ENCODE peak calls at places on chromosomes 13 and 19, in four cellular contexts. Z is H1, D is K562, H is GM12878. F is an unnamed sample.

GRCh38 chr13:113746671-113747070 is 12.4 kb upstream of the TMEM255B start:
- DNase-seq in H (no peak), D (no peak), Z (no peak), F (peak; percentile 61)

GRCh38 chr13:28794370-28794769 is 25.8 kb upstream of the MTUS2 start:
- DNase-seq in D (no peak), H (no peak), Z (no peak), F (no peak)

GRCh38 chr13:48769107-48769704 is 115.5 kb downstream of the CYSLTR2 start:
- DNase-seq in H (peak; percentile 68), Z (peak; percentile 36), D (peak; percentile 78), F (peak; percentile 60)

GRCh38 chr13:77810430-77810829 is 108.2 kb downstream of the EDNRB start:
- DNase-seq in Z (no peak), H (no peak), D (no peak), F (peak; percentile 23)

GRCh38 chr19:7376151-7376852 is 27.6 kb downstream of the ARHGEF18 start:
- DNase-seq in D (no peak), H (no peak), Z (no peak), F (no peak)

GRCh38 chr19:46179076-46179740 is 31.2 kb downstream of the IGFL2 start:
- DNase-seq in Z (no peak), D (no peak), H (no peak), F (no peak)

GRCh38 chr13:53042897-53043296 is 14.3 kb downstream of the OLFM4 start:
- DNase-seq in D (no peak), Z (no peak), H (no peak), F (no peak)

GRCh38 chr13:22665531-22665930 is 515.2 kb upstream of the SGCG start:
- DNase-seq in D (no peak), Z (no peak), H (no peak), F (no peak)

GRCh38 chr13:52454459-52454824 is 836 bp upstream of the CKAP2 start:
- DNase-seq in D (peak; percentile 39), Z (no peak), H (peak; percentile 69), F (peak; percentile 34)

GRCh38 chr13:45728759-45729158 is 26.6 kb downstream of the CBY2 start:
- DNase-seq in Z (peak; percentile 36), D (peak; percentile 27), H (no peak), F (no peak)

GRCh38 chr19:10290876-10291553 is 1.3 kb downstream of the ICAM5 start:
- DNase-seq in H (no peak), D (peak; percentile 97), Z (no peak), F (peak; percentile 70)

GRCh38 chr13:85567909-85568308 is 231.3 kb downstream of the SLITRK6 start:
- DNase-seq in H (no peak), Z (no peak), D (no peak), F (no peak)

GRCh38 chr13:52738719-52739467 is 727 bp downstream of the CNMD start:
- DNase-seq in D (peak; percentile 22), H (no peak), Z (no peak), F (no peak)

GRCh38 chr19:41175825-41176734 is 16.9 kb upstream of the CYP2S1 start:
- DNase-seq in H (no peak), Z (peak; percentile 75), D (no peak), F (no peak)

GRCh38 chr13:43629691-43630480 is 156.9 kb downstream of the ENOX1 start:
- DNase-seq in D (no peak), H (no peak), Z (no peak), F (no peak)

DNA sequence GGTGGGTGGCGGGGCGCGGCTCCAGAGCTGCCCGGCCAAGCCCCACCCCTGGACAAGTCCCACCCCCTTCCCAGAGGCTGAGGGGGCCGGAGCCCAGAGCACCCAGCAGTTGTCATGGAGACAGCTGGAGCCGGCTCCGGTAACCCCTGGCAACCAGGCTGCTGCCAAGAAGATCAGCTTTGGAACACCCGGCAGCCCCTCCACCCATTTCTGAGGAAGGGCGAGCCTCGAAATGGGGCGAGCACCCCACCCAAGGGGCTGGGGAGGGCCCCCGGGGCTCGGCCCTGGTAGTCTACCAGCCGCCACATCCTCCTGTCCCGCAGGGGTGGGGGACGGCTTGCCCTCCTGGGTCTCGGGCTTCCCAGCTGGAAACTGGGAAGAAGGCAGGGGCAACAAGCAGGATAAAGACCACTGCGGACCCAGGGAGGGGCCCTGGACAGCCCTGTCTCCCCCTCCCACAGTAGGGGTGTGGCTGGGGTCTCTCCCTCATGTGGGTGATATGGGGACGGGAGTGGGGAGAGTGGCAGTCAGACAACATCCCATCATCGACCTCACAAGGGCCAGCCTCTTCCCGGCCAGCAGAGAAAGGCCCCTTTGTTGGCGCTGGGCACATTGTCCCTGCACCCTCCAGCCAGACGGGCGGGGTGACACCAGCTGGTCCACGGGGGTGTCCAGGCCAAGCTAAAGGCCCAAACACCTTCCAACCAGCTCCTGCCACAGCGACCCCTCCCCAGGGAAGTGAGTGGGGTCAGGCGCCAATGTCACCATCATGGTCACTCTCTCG is 1.5 kb downstream of the CERS1 start:
- DNase-seq in D (peak; percentile 41), H (no peak), Z (no peak), F (peak; percentile 97)
- TF ChIP-seq NRF1 in D (no peak), H (no peak), Z (no peak), F (no peak)

GRCh38 chr13:110275931-110276552 is 30.9 kb downstream of the COL4A1 start:
- DNase-seq in D (no peak), Z (no peak), H (no peak), F (no peak)
- H3K4me1 ChIP-seq in D (no peaks in the 10 kb centered on the region), Z (peaks cover 3% of the 10 kb centered on the region), H (no peaks in the 10 kb centered on the region), F (no peaks in the 10 kb centered on the region)

GRCh38 chr13:30576528-30576927 is 41.2 kb upstream of the USPL1 start:
- DNase-seq in H (no peak), D (peak; percentile 47), Z (no peak), F (no peak)
- TF ChIP-seq NRF1 in H (no peak), D (no peak), Z (no peak), F (no peak)

GRCh38 chr19:16096281-16096855 is 15.3 kb upstream of the RAB8A start:
- DNase-seq in D (no peak), H (no peak), Z (no peak), F (no peak)
- H3K4me1 ChIP-seq in D (no peaks in the 10 kb centered on the region), H (no peaks in the 10 kb centered on the region), Z (no peaks in the 10 kb centered on the region), F (no peaks in the 10 kb centered on the region)

GRCh38 chr19:47271949-47272348 is 2.7 kb upstream of the INAFM1 start:
- DNase-seq in Z (no peak), D (no peak), H (no peak), F (no peak)

GRCh38 chr19:47272448-47273312 is 2.0 kb upstream of the INAFM1 start:
- DNase-seq in Z (no peak), H (no peak), D (peak; percentile 84), F (no peak)

GRCh38 chr19:47274891-47275865 is 493 bp downstream of the INAFM1 start:
- DNase-seq in D (peak; percentile 45), H (no peak), Z (no peak), F (peak; percentile 60)

GRCh38 chr19:47274071-47274890 is at the start of gene INAFM1:
- DNase-seq in Z (peak; percentile 87), D (peak; percentile 94), H (peak; percentile 67), F (peak; percentile 96)

GRCh38 chr19:47273313-47274070 is 1.2 kb upstream of the INAFM1 start:
- DNase-seq in H (no peak), D (peak; percentile 97), Z (peak; percentile 79), F (peak; percentile 98)
- TF ChIP-seq NRF1 in H (no peak), D (no peak), Z (no peak), F (no peak)

DNA sequence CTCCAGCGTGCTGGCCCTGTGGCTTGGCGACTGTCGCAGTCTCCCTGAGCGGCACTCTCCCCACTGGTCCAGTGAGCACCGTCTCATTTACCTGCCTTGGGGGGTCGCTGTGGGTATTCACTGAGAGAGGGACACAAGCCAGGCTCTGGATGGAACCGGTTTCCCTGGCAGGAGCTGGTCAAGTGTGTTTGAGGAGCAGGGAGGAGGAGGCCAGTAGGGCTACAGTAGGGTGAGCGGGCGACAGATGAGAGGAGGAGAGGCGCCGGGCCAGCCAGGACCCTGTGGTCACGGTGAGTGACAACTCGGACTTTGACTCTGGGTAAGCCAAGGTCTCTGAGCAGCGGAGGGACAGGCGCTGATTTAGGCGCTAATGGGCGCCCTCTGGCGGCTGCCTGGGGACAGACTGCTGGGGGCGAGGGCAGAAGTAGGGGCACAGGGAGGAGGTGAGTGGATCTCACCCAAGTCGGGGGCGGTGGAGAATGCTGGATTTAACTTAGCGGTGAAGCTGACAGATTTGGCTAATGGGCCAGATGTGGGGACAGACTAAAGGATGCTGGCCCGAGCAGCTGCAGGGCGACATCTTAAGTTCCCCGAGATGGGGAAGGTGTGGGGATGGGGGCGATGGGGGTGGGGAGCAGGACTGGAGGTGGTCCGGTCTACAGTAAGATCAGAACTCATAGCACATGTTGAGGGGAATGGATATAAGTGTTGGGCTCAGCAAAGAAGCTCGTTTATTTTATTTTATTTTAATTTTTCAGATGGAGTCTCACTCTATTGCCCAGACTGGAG is 4.7 kb upstream of the PRMT1 start:
- DNase-seq in Z (peak; percentile 74), H (no peak), D (peak; percentile 91), F (peak; percentile 92)
- H3K4me1 ChIP-seq in Z (no peaks in the 10 kb centered on the region), H (peaks cover 28% of the 10 kb centered on the region), D (peaks cover 26% of the 10 kb centered on the region), F (peaks cover 9% of the 10 kb centered on the region)

GRCh38 chr19:48616041-48616436 is 1.2 kb upstream of the FAM83E start:
- DNase-seq in H (no peak), D (no peak), Z (no peak), F (no peak)
- TF ChIP-seq NRF1 in H (no peak), D (no peak), Z (no peak), F (no peak)

GRCh38 chr19:1068111-1069001 is 1.4 kb downstream of the ARHGAP45 start:
- DNase-seq in H (no peak), D (no peak), Z (no peak), F (no peak)
- H3K4me1 ChIP-seq in H (peaks cover 17% of the 10 kb centered on the region), D (peaks cover 83% of the 10 kb centered on the region), Z (peaks cover 26% of the 10 kb centered on the region), F (no peaks in the 10 kb centered on the region)

GRCh38 chr13:111914241-111915103 is 152.5 kb upstream of the SOX1 start:
- DNase-seq in D (no peak), H (no peak), Z (no peak), F (no peak)

GRCh38 chr13:111911754-111912452 is 155.0 kb upstream of the SOX1 start:
- DNase-seq in H (no peak), D (no peak), Z (no peak), F (no peak)

GRCh38 chr13:111912453-111912866 is 154.5 kb upstream of the SOX1 start:
- DNase-seq in Z (no peak), D (no peak), H (no peak), F (no peak)

GRCh38 chr13:111913790-111914189 is 153.2 kb upstream of the SOX1 start:
- DNase-seq in H (no peak), D (no peak), Z (no peak), F (no peak)

GRCh38 chr13:111912991-111913781 is 153.8 kb upstream of the SOX1 start:
- DNase-seq in Z (no peak), D (no peak), H (no peak), F (no peak)
- TF ChIP-seq NRF1 in Z (no peak), D (no peak), H (no peak), F (no peak)

DNA sequence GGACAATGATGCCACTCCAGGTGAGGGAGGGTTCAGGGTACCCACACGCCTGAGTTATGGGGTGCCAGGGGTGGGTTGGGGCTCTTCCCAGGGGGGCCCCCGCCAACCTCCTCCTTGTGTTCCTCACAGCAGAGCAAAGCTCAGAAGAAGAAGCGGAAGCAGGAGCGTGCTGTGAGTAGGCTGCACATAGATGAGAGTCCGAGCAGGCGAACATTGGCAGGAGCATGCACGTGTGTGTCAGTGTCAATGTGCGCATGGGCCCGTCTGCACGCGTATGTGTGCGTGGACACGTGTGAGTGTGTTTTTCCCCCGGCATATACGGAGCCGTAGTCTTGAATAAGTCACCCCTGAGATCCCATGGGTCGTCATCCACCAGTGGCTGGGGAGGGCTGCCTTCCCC is 12.4 kb upstream of the USE1 start:
- DNase-seq in Z (no peak), H (no peak), D (no peak), F (no peak)
- H3K4me1 ChIP-seq in Z (no peaks in the 10 kb centered on the region), H (no peaks in the 10 kb centered on the region), D (peaks cover 24% of the 10 kb centered on the region), F (no peaks in the 10 kb centered on the region)

F was measured in SK-N-SH.